ENCODE peak calls at places on chromosome 21, in nine cellular contexts. T is left ventricle myocardium inferior; I is GM04503; L is substantia nigra; N is AG20443; X is upper lobe of left lung; B is fibroblast of lung; Q is activated CD8-positive, alpha-beta memory T cell treated with anti-CD3 and anti-CD28 coated beads, Interleukin-2, amount 10 ng/mL, durations not matched to agents 7 days and 5 days; V is NCI-H2171 treated with DMSO at 0.1 percent for 48 hours. O is an unnamed sample.
A peak's percentile ranks its signal among the peaks of the same experiment; 100 is the strongest.

GRCh38 chr21:39681845-39682244 is 63.1 kb upstream of the IGSF5 start:
- DNase-seq in T (no peak), I (peak; percentile 77), L (no peak), N (no peak), X (no peak), B (peak; percentile 93), Q (no peak), V (no peak), O (no peak)

GRCh38 chr21:37753122-37753599 is 163.1 kb downstream of the KCNJ6 start:
- DNase-seq in T (no peak), I (no peak), L (no peak), N (no peak), X (no peak), B (no peak), Q (no peak), V (no peak), O (no peak)

GRCh38 chr21:35053356-35054096 is 4.4 kb upstream of the RUNX1 start:
- DNase-seq in T (no peak), I (no peak), L (no peak), N (no peak), X (peak; percentile 36), B (peak; percentile 39), Q (no peak), V (no peak), O (no peak)

GRCh38 chr21:42512346-42513034 is 1.2 kb upstream of the SLC37A1 start:
- DNase-seq in T (no peak), I (no peak), L (no peak), N (no peak), X (no peak), B (no peak), Q (peak; percentile 18), V (no peak), O (no peak)

GRCh38 chr21:15788847-15789548 is 59.2 kb downstream of the USP25 start:
- DNase-seq in T (no peak), I (no peak), L (no peak), N (no peak), X (no peak), B (peak; percentile 70), Q (no peak), V (no peak), O (no peak)

GRCh38 chr21:32524010-32524719 is 61.2 kb downstream of the TCP10L start:
- DNase-seq in T (peak; percentile 41), I (peak; percentile 92), L (no peak), N (peak; percentile 72), X (no peak), B (peak; percentile 94), Q (no peak), V (no peak), O (no peak)

GRCh38 chr21:42466700-42467612 is 29.1 kb downstream of the RSPH1 start:
- DNase-seq in T (no peak), I (no peak), L (no peak), N (no peak), X (no peak), B (peak; percentile 52), Q (peak; percentile 66), V (no peak), O (no peak)

GRCh38 chr21:44083631-44084291 is 23.4 kb upstream of the PWP2 start:
- DNase-seq in T (no peak), I (no peak), L (no peak), N (no peak), X (no peak), B (no peak), Q (peak; percentile 89), V (no peak), O (no peak)

GRCh38 chr21:20971296-20971921 is 26.8 kb upstream of the NCAM2 start:
- DNase-seq in T (peak; percentile 33), I (no peak), L (peak; percentile 42), N (peak; percentile 24), X (no peak), B (peak; percentile 56), Q (no peak), V (peak; percentile 58), O (peak; percentile 25)

GRCh38 chr21:38729745-38730401 is 75.9 kb upstream of the ETS2 start:
- DNase-seq in T (no peak), I (no peak), L (no peak), N (no peak), X (no peak), B (peak; percentile 80), Q (no peak), V (no peak), O (no peak)

GRCh38 chr21:26900980-26901379 is 55.8 kb upstream of the ADAMTS1 start:
- DNase-seq in T (no peak), I (no peak), L (no peak), N (no peak), X (no peak), B (no peak), Q (no peak), V (no peak), O (no peak)

GRCh38 chr21:44351535-44352252 is 1.7 kb upstream of the TRPM2 start:
- DNase-seq in T (no peak), I (no peak), L (no peak), N (no peak), X (peak; percentile 33), B (no peak), Q (no peak), V (no peak), O (no peak)

GRCh38 chr21:26849428-26850115 is 4.4 kb upstream of the ADAMTS1 start:
- DNase-seq in T (no peak), I (no peak), L (no peak), N (peak; percentile 29), X (no peak), B (peak; percentile 52), Q (no peak), V (peak; percentile 70), O (no peak)

O was measured in DMS 273 treated with DMSO at 0.1 percent for 48 hours.